ENCODE peak calls at places on chromosomes 11 and 22, in nine cellular contexts. M, X, Q, R, E, C, V, L and U are unnamed samples.

GRCh38 chr11:122202161-122202950 is 86.3 kb upstream of the BLID start:
- DNase-seq in M (peak), X (peak), Q (no peak), R (no peak), E (peak), C (peak), V (peak), L (peak), U (peak)

GRCh38 chr11:70698871-70699270 is 300.5 kb downstream of the CTTN start:
- DNase-seq in M (no peak), X (no peak), Q (no peak), R (no peak), E (no peak), C (no peak), V (no peak), L (no peak), U (no peak)

GRCh38 chr22:47324435-47324990 is 562.1 kb downstream of the TBC1D22A start:
- DNase-seq in M (no peak), X (no peak), Q (no peak), R (no peak), E (no peak), C (no peak), V (no peak), L (no peak), U (no peak)

GRCh38 chr22:25166266-25167056 is 33.2 kb upstream of the CRYBB3 start:
- DNase-seq in M (no peak), X (no peak), Q (no peak), R (no peak), E (no peak), C (no peak), V (no peak), L (no peak), U (no peak)

GRCh38 chr11:47033439-47033838 is 96.9 kb downstream of the CSTPP1 start:
- DNase-seq in M (no peak), X (no peak), Q (no peak), R (no peak), E (no peak), C (no peak), V (no peak), L (no peak), U (no peak)

GRCh38 chr11:71433648-71434450 is 14.3 kb downstream of the DHCR7 start:
- DNase-seq in M (no peak), X (peak), Q (no peak), R (no peak), E (peak), C (peak), V (no peak), L (no peak), U (peak)

GRCh38 chr11:94117197-94117574 is 11.5 kb upstream of the PANX1 start:
- DNase-seq in M (no peak), X (no peak), Q (no peak), R (no peak), E (no peak), C (no peak), V (no peak), L (no peak), U (no peak)

GRCh38 chr11:128667873-128668272 is 26.0 kb upstream of the FLI1 start:
- DNase-seq in M (no peak), X (no peak), Q (no peak), R (no peak), E (no peak), C (no peak), V (no peak), L (no peak), U (no peak)

GRCh38 chr11:67594480-67594879 is 10.9 kb downstream of the GSTP1 start:
- DNase-seq in M (no peak), X (no peak), Q (no peak), R (no peak), E (no peak), C (no peak), V (no peak), L (no peak), U (no peak)

GRCh38 chr22:30964858-30965257 is 3.7 kb downstream of the MORC2 start:
- DNase-seq in M (no peak), X (no peak), Q (no peak), R (no peak), E (no peak), C (no peak), V (no peak), L (no peak), U (no peak)

GRCh38 chr11:11403763-11404725 is 51.0 kb upstream of the CSNK2A3 start:
- DNase-seq in M (no peak), X (peak), Q (no peak), R (no peak), E (no peak), C (peak), V (peak), L (no peak), U (peak)

GRCh38 chr11:77879218-77879617 is 58.3 kb downstream of the AAMDC start:
- DNase-seq in M (no peak), X (no peak), Q (peak), R (peak), E (peak), C (peak), V (no peak), L (peak), U (peak)

GRCh38 chr11:119828011-119828410 is 99.0 kb upstream of the NECTIN1 start:
- DNase-seq in M (no peak), X (no peak), Q (no peak), R (no peak), E (no peak), C (no peak), V (no peak), L (no peak), U (no peak)

GRCh38 chr11:33515347-33515746 is 185.3 kb downstream of the C11orf91 start:
- DNase-seq in M (peak), X (no peak), Q (peak), R (peak), E (no peak), C (peak), V (no peak), L (no peak), U (peak)

GRCh38 chr11:41878158-41878557 is 418.7 kb upstream of the LRRC4C start:
- DNase-seq in M (no peak), X (no peak), Q (no peak), R (no peak), E (no peak), C (no peak), V (no peak), L (no peak), U (peak)

GRCh38 chr11:99638073-99638553 is 617.4 kb downstream of the CNTN5 start:
- DNase-seq in M (no peak), X (no peak), Q (no peak), R (no peak), E (no peak), C (no peak), V (no peak), L (no peak), U (no peak)

GRCh38 chr11:118437736-118438125 is 1.4 kb downstream of the KMT2A start:
- DNase-seq in M (no peak), X (peak), Q (no peak), R (peak), E (peak), C (peak), V (no peak), L (no peak), U (no peak)

GRCh38 chr11:44176541-44177213 is 81.2 kb downstream of the EXT2 start:
- DNase-seq in M (no peak), X (no peak), Q (no peak), R (no peak), E (no peak), C (no peak), V (no peak), L (no peak), U (no peak)

GRCh38 chr11:44180107-44180506 is 84.6 kb downstream of the EXT2 start:
- DNase-seq in M (no peak), X (no peak), Q (no peak), R (no peak), E (no peak), C (no peak), V (no peak), L (no peak), U (no peak)

GRCh38 chr11:44179173-44179572 is 83.7 kb downstream of the EXT2 start:
- DNase-seq in M (peak), X (no peak), Q (no peak), R (no peak), E (no peak), C (peak), V (no peak), L (no peak), U (no peak)

GRCh38 chr11:44177905-44178304 is 82.4 kb downstream of the EXT2 start:
- DNase-seq in M (no peak), X (no peak), Q (no peak), R (no peak), E (no peak), C (no peak), V (no peak), L (no peak), U (no peak)

GRCh38 chr11:44178381-44178780 is 82.9 kb downstream of the EXT2 start:
- DNase-seq in M (peak), X (peak), Q (no peak), R (no peak), E (no peak), C (peak), V (no peak), L (peak), U (peak)
- TF ChIP-seq CTCF in M (peak), X (peak), Q (no peak), R (no peak), E (no peak), C (peak), V (no peak), L (peak), U (peak)

DNA sequence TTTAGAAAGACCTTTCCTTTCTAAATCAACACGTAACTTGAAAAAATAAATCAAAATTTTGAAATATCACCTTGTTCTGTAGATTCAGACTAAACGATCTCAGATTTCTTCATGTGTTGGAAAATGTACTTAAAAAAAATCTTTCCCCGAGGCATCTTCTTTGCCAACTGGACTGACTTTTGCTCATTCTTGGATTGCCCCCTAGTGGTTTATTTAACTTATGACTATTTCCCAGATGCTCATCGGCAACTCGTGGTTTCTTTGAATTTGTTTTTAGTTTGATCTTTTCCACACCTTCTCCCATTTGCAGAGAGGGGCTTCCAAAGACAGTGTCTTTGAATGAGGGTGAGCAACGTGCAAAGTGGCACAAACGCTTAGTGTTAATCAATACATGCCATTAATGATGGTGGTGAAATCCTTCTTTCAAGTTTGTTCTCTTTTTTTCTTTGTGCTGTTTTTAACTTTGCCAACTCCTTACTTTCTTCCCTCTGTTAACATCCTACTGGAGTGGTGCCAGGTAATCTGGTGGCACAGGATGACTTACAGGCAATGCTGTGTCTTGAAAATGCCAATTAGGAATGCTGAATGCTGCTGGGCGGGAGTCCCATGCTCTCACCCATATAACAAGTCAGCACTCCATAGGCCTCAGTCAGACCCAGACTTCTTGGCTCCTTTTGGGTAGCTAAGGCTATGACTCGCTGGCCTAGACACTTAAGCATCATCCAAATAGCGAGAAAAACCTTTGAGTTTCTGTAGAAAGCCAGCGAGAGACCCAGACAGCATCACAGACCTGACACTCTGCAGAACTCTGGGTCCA is 18.3 kb downstream of the PRSS23 start:
- DNase-seq in M (peak), X (peak), Q (no peak), R (peak), E (no peak), C (peak), V (peak), L (peak), U (peak)
- H3K4me3 ChIP-seq in M (no peak), X (no peak), Q (no peak), R (no peak), E (no peak), C (no peak), V (no peak), L (no peak), U (no peak)

DNA sequence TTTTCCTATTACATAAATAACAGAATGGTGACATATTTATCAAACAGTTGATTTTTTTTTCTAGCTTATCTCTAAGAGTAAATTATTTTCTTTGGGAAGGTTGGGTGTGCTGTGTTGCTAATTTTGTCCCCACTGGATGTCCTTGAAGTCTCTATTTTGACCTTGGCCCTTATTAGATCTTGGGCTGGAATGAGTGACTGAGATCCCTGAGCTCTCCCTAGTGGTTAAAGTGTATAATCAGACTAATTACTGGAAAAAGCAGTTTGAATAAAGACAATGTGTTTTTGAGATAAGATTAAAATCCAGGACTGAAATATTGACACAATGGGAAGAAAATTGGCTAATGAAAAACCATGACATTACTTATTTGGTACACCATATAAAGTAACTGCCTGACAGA is 56.1 kb downstream of the AASDHPPT start:
- DNase-seq in M (no peak), X (no peak), Q (no peak), R (peak), E (no peak), C (peak), V (no peak), L (no peak), U (peak)
- TF ChIP-seq CTCF in M (peak), X (no peak), Q (peak), R (peak), E (no peak), C (peak), V (no peak), L (peak), U (peak)

GRCh38 chr11:2779499-2779980 is 79.7 kb upstream of the KCNQ1OT1 start:
- DNase-seq in M (no peak), X (no peak), Q (no peak), R (no peak), E (no peak), C (no peak), V (no peak), L (no peak), U (no peak)

GRCh38 chr11:2777396-2777795 is 77.6 kb upstream of the KCNQ1OT1 start:
- DNase-seq in M (no peak), X (peak), Q (no peak), R (no peak), E (no peak), C (no peak), V (no peak), L (no peak), U (peak)

GRCh38 chr11:2776351-2777061 is 76.7 kb upstream of the KCNQ1OT1 start:
- DNase-seq in M (no peak), X (no peak), Q (no peak), R (no peak), E (no peak), C (no peak), V (no peak), L (no peak), U (no peak)

GRCh38 chr11:2778630-2779498 is 79.1 kb upstream of the KCNQ1OT1 start:
- DNase-seq in M (no peak), X (peak), Q (peak), R (peak), E (peak), C (peak), V (no peak), L (peak), U (peak)

GRCh38 chr11:2777871-2778629 is 78.3 kb upstream of the KCNQ1OT1 start:
- DNase-seq in M (no peak), X (no peak), Q (no peak), R (no peak), E (no peak), C (no peak), V (no peak), L (no peak), U (no peak)
- H3K4me3 ChIP-seq in M (no peak), X (no peak), Q (no peak), R (no peak), E (no peak), C (no peak), V (no peak), L (no peak), U (no peak)

GRCh38 chr11:2420502-2421225 is 20.1 kb downstream of the TSSC4 start:
- DNase-seq in M (no peak), X (peak), Q (peak), R (peak), E (peak), C (peak), V (peak), L (peak), U (peak)
- TF ChIP-seq CTCF in M (peak), X (peak), Q (peak), R (peak), E (peak), C (peak), V (peak), L (peak), U (peak)

GRCh38 chr11:64870176-64870892 is 8.1 kb downstream of the EHD1 start:
- DNase-seq in M (no peak), X (peak), Q (no peak), R (peak), E (peak), C (peak), V (no peak), L (no peak), U (peak)

GRCh38 chr11:64874308-64874707 is 4.1 kb downstream of the EHD1 start:
- DNase-seq in M (no peak), X (no peak), Q (no peak), R (peak), E (no peak), C (no peak), V (no peak), L (no peak), U (no peak)

GRCh38 chr11:64874841-64875240 is 3.6 kb downstream of the EHD1 start:
- DNase-seq in M (no peak), X (no peak), Q (no peak), R (no peak), E (no peak), C (no peak), V (no peak), L (no peak), U (no peak)

GRCh38 chr11:64870893-64871849 is 7.2 kb downstream of the EHD1 start:
- DNase-seq in M (no peak), X (no peak), Q (peak), R (peak), E (no peak), C (no peak), V (no peak), L (no peak), U (no peak)

DNA sequence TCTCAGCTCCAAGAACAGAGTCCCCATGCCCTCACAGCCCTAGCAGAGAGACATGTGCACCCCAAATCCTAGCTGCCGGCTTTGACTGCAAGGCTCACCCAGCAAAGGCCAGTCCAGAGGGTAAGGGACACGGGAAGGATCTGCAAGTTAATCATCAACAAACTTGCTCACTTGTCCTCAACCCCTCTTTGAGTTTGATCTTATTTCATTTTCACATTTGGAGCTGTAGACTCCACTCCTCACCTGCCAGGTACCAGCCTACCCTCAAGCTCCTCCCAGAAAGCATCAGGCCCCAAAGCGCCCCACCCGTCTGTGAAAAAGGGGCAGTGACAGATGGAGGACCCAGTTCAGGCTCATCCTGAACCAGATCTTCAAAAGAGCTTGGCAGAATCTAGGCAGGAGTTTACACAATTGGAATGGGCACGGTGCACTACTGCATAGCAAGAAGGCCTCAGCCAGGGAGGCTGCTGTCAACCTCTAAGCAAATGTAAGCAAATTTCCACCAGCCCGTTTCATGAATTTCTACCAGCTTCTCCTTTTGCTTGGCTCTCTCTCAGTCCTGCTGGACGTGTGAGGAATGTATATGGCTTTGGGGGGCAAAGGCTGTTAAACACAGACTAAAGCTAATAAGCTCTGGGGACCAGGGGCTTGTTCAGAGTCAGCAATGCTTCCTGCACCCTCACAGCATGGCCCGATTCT is 5.5 kb downstream of the EHD1 start:
- DNase-seq in M (no peak), X (no peak), Q (no peak), R (peak), E (no peak), C (no peak), V (no peak), L (no peak), U (no peak)
- H3K4me3 ChIP-seq in M (no peak), X (no peak), Q (peak), R (peak), E (no peak), C (no peak), V (no peak), L (no peak), U (no peak)

GRCh38 chr22:46296257-46297150 is at the start of gene GTSE1:
- DNase-seq in M (peak), X (peak), Q (peak), R (peak), E (peak), C (peak), V (peak), L (peak), U (peak)
- TF ChIP-seq CTCF in M (no peak), X (peak), Q (peak), R (peak), E (peak), C (peak), V (peak), L (peak), U (no peak)

GRCh38 chr22:50014655-50015401 is 2.3 kb upstream of the IL17REL start:
- DNase-seq in M (no peak), X (peak), Q (no peak), R (no peak), E (no peak), C (no peak), V (no peak), L (no peak), U (no peak)
- H3K4me3 ChIP-seq in M (no peak), X (no peak), Q (no peak), R (no peak), E (no peak), C (no peak), V (no peak), L (no peak), U (no peak)

DNA sequence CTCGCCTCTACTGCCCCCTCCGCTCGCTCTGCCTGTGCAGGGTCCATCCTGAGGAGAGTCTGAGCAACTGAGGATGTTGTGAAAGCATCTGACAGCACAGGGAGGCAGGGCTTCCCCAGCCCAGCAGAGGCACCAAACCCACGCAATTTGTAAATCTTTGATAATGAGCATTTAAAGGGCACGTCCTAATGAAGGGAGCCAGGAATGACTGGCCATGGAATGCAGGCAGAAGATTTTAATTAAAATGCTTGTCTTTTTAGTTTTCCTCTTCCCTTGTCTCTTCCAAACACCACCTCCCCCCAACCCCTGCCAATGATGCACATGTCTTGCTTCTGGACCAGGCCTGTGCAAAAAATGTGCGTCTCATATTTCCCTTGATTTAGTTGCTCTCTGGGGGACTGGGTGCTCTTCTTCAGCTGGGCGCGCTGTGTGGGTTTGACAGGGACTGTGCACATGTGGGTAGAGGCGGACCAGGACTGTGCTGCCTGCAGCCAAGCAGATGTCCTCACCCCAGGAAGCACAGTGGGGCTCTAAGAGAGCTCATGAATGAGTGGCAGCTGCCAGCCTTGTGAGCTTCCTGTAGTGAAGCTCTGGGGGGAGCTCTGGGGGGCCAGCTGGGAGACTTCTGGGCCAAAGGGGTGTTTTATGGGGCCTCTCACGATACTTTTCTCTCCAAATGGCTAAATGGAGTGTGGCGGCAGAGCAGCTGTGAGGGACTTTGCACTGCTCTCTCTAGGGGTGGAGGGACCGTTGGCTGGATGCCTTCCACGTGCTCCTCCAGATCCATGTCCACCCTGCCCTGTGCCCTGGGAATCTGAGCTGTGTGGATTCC is 273.5 kb downstream of the ST3GAL4 start:
- DNase-seq in M (peak), X (no peak), Q (no peak), R (no peak), E (no peak), C (no peak), V (no peak), L (peak), U (peak)
- TF ChIP-seq CTCF in M (peak), X (no peak), Q (no peak), R (no peak), E (no peak), C (no peak), V (no peak), L (peak), U (no peak)